ENCODE peak calls at places on chromosomes 7 and 10, in eight cellular contexts. X, Q, C, N, G, H, W and U are unnamed samples.

GRCh38 chr10:93180402-93181040 is 106.8 kb downstream of the CYP26A1 start:
- DNase-seq in X (peak), Q (no peak), C (peak), N (peak), G (peak), H (peak), W (no peak), U (peak)

GRCh38 chr10:114694735-114695134 is 36.7 kb upstream of the ABLIM1 start:
- DNase-seq in X (no peak), Q (no peak), C (no peak), N (no peak), G (no peak), H (no peak), W (no peak), U (no peak)

GRCh38 chr7:135712796-135713195 is 15.2 kb downstream of the SLC13A4 start:
- DNase-seq in X (no peak), Q (no peak), C (no peak), N (no peak), G (no peak), H (no peak), W (no peak), U (peak)

GRCh38 chr7:47690902-47691558 is 109.1 kb upstream of the TNS3 start:
- DNase-seq in X (no peak), Q (no peak), C (peak), N (peak), G (no peak), H (no peak), W (peak), U (peak)

GRCh38 chr10:29804025-29804852 is 169.5 kb upstream of the SVIL start:
- DNase-seq in X (no peak), Q (no peak), C (peak), N (peak), G (no peak), H (peak), W (peak), U (peak)

GRCh38 chr10:68560916-68561691 is 967 bp downstream of the TET1 start:
- DNase-seq in X (peak), Q (no peak), C (no peak), N (peak), G (peak), H (no peak), W (no peak), U (peak)

GRCh38 chr10:121501796-121502195 is 96.4 kb downstream of the FGFR2 start:
- DNase-seq in X (no peak), Q (no peak), C (no peak), N (no peak), G (no peak), H (no peak), W (no peak), U (no peak)

GRCh38 chr7:2258661-2259365 is 16.8 kb downstream of the NUDT1 start:
- DNase-seq in X (no peak), Q (no peak), C (no peak), N (no peak), G (no peak), H (no peak), W (no peak), U (no peak)

GRCh38 chr7:95427914-95428516 is 6.8 kb downstream of the PON2 start:
- DNase-seq in X (no peak), Q (no peak), C (no peak), N (no peak), G (no peak), H (no peak), W (no peak), U (no peak)

GRCh38 chr7:140348161-140348849 is 50.0 kb downstream of the SLC37A3 start:
- DNase-seq in X (no peak), Q (no peak), C (peak), N (peak), G (no peak), H (no peak), W (peak), U (peak)

GRCh38 chr10:43120116-43120947 is 17.9 kb upstream of the CSGALNACT2 start:
- DNase-seq in X (no peak), Q (no peak), C (no peak), N (no peak), G (no peak), H (no peak), W (no peak), U (no peak)

GRCh38 chr10:76868088-76868949 is 769.3 kb downstream of the KCNMA1 start:
- DNase-seq in X (no peak), Q (no peak), C (peak), N (no peak), G (no peak), H (no peak), W (peak), U (peak)

GRCh38 chr7:110775046-110775445 is 315.9 kb upstream of the LRRN3 start:
- DNase-seq in X (no peak), Q (no peak), C (peak), N (peak), G (no peak), H (no peak), W (no peak), U (no peak)

GRCh38 chr7:55066479-55066878 is 47.7 kb downstream of the EGFR start:
- DNase-seq in X (no peak), Q (no peak), C (peak), N (peak), G (no peak), H (no peak), W (no peak), U (no peak)

GRCh38 chr10:128540806-128541739 is 414.9 kb upstream of the MKI67 start:
- DNase-seq in X (no peak), Q (no peak), C (no peak), N (no peak), G (peak), H (no peak), W (no peak), U (no peak)

GRCh38 chr10:113494736-113495135 is 58.1 kb upstream of the HABP2 start:
- DNase-seq in X (no peak), Q (no peak), C (peak), N (no peak), G (no peak), H (no peak), W (no peak), U (no peak)

GRCh38 chr10:59962755-59963154 is 56.4 kb upstream of the CCDC6 start:
- DNase-seq in X (no peak), Q (no peak), C (no peak), N (no peak), G (no peak), H (no peak), W (no peak), U (no peak)

GRCh38 chr10:36280396-36280795 is 638.3 kb upstream of the FZD8 start:
- DNase-seq in X (no peak), Q (no peak), C (peak), N (peak), G (no peak), H (no peak), W (no peak), U (peak)

GRCh38 chr7:77649950-77650349 is 46.3 kb upstream of the RSBN1L start:
- DNase-seq in X (no peak), Q (no peak), C (no peak), N (peak), G (no peak), H (no peak), W (no peak), U (peak)

GRCh38 chr7:100559127-100559526 is 14.6 kb downstream of the SAP25 start:
- DNase-seq in X (no peak), Q (no peak), C (no peak), N (no peak), G (no peak), H (no peak), W (no peak), U (no peak)

GRCh38 chr10:127922675-127923366 is 15.9 kb downstream of the PTPRE start:
- DNase-seq in X (peak), Q (no peak), C (peak), N (peak), G (peak), H (peak), W (peak), U (peak)

GRCh38 chr7:47474937-47475879 is 106.7 kb downstream of the TNS3 start:
- DNase-seq in X (peak), Q (peak), C (peak), N (peak), G (peak), H (peak), W (peak), U (peak)

GRCh38 chr10:130652964-130653578 is 516.9 kb downstream of the GLRX3 start:
- DNase-seq in X (no peak), Q (no peak), C (no peak), N (no peak), G (no peak), H (peak), W (no peak), U (no peak)

GRCh38 chr7:139232377-139232717 is 1.3 kb downstream of the UBN2 start:
- DNase-seq in X (no peak), Q (no peak), C (peak), N (no peak), G (no peak), H (no peak), W (no peak), U (no peak)

GRCh38 chr10:73220989-73221388 is 26.1 kb downstream of the DNAJC9 start:
- DNase-seq in X (no peak), Q (no peak), C (no peak), N (no peak), G (no peak), H (no peak), W (no peak), U (no peak)

GRCh38 chr7:138116892-138117291 is 40.6 kb downstream of the AKR1D1 start:
- DNase-seq in X (no peak), Q (no peak), C (no peak), N (no peak), G (no peak), H (no peak), W (no peak), U (no peak)

GRCh38 chr7:74475243-74475986 is 21.7 kb downstream of the GTF2IRD1 start:
- DNase-seq in X (no peak), Q (no peak), C (no peak), N (no peak), G (no peak), H (no peak), W (no peak), U (no peak)

DNA sequence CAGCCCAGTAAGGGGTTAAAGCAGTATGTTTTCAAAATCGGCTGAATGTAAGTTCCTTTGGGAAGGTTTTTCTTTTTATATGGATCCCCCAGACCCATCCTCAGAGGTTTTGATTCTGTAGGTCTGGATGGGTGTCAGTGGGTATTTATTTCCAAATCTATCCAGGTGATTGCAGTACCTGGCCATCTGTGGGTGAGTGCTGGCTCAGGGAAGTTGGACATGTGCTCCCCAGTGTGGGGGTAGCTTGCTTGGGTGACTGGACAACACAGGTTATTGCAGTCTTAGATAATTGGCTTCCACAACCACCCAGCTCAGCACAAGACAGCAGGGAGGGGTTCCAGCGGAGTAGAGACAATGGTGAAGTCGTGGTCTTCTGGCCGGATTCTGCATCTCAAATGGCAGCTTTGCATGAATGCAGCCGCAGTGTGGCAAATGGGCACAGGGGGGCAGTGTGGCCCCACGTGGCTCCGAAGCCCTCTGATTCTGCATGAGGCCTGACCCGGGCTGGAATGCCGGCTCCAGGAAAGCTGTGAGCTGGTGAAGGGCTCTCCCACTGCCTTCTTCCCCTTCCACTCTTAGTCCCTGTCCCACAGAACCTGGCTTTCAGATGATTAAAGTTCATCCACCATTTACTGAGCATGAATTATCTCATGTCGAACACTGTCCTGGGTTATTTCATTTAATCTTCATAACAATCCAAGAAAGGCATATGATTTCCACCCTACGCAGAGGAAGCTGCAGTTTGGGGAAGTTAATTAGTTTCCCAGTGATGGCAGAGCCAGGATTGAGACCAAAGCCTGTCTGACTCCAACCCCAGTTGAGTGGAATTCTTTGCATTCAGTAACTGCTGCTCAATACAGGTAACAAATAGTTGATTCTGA is 64.5 kb upstream of the SYPL1 start:
- DNase-seq in X (peak), Q (peak), C (peak), N (peak), G (peak), H (peak), W (no peak), U (peak)
- TF ChIP-seq CTCF in X (peak), Q (peak), C (peak), N (peak), G (peak), H (peak), W (peak), U (peak)

DNA sequence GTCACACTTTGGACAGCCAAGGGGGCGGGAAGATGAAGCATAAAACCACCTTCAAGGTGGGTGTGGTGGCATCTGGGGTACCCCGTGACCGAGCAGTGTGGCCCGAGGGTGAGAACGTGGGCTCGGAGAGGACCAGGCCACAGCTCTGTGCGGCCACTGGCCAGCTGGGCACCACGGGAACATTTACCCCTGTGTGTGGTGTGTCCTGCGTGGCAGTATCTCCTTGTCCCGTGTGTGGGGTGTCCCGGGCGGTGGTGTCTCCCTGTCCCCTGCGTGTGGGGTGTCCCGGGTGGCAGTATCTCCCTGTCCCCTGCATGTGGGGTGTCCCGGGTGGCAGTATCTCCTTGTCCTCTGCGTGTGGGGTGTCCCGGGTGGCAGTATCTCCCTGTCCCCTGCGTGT is 570.3 kb downstream of the DNAJB6 start:
- DNase-seq in X (no peak), Q (no peak), C (no peak), N (no peak), G (no peak), H (no peak), W (no peak), U (no peak)
- H3K4me3 ChIP-seq in X (no peak), Q (no peak), C (no peak), N (no peak), G (no peak), H (no peak), W (no peak), U (no peak)

GRCh38 chr10:99860466-99860865 is 78.0 kb downstream of the ABCC2 start:
- DNase-seq in X (no peak), Q (no peak), C (no peak), N (no peak), G (no peak), H (no peak), W (no peak), U (no peak)

GRCh38 chr10:99858849-99859248 is 76.4 kb downstream of the ABCC2 start:
- DNase-seq in X (no peak), Q (no peak), C (no peak), N (no peak), G (no peak), H (no peak), W (no peak), U (no peak)

GRCh38 chr10:99854860-99855259 is 72.4 kb downstream of the ABCC2 start:
- DNase-seq in X (no peak), Q (no peak), C (peak), N (peak), G (no peak), H (peak), W (peak), U (peak)

GRCh38 chr10:99855479-99856071 is 73.1 kb downstream of the ABCC2 start:
- DNase-seq in X (no peak), Q (no peak), C (no peak), N (no peak), G (no peak), H (no peak), W (no peak), U (no peak)

GRCh38 chr10:99859585-99859984 is 77.1 kb downstream of the ABCC2 start:
- DNase-seq in X (no peak), Q (no peak), C (no peak), N (no peak), G (no peak), H (no peak), W (no peak), U (no peak)
- TF ChIP-seq CTCF in X (no peak), Q (peak), C (peak), N (peak), G (no peak), H (no peak), W (peak), U (peak)

GRCh38 chr10:31261502-31262311 is 57.3 kb upstream of the ZEB1 start:
- DNase-seq in X (no peak), Q (no peak), C (peak), N (peak), G (no peak), H (no peak), W (peak), U (peak)
- H3K4me3 ChIP-seq in X (no peak), Q (peak), C (no peak), N (no peak), G (peak), H (peak), W (no peak), U (peak)